ENCODE peak calls at places on chromosomes 2 and 18, in four cellular contexts. R is NCI-H774; Y is activated T-cell treated with anti-CD3 and anti-CD28 coated beads, Interleukin-2, amount 50 U/mL, for 72 hours; G is RWPE2. U is an unnamed sample.
A peak's percentile ranks its signal among the peaks of the same experiment; 100 is the strongest.

GRCh38 chr2:38546585-38546984 is 56.1 kb downstream of the HNRNPLL start:
- DNase-seq in R (no peak), Y (no peak), G (no peak), U (no peak)

GRCh38 chr2:24520175-24520574 is 29.1 kb downstream of the NCOA1 start:
- DNase-seq in R (no peak), Y (no peak), G (no peak), U (no peak)

GRCh38 chr2:159613515-159614336 is 2.6 kb downstream of the BAZ2B start:
- DNase-seq in R (peak; percentile 49), Y (no peak), G (no peak), U (no peak)

GRCh38 chr2:58376592-58376991 is 135.5 kb upstream of the FANCL start:
- DNase-seq in R (no peak), Y (no peak), G (no peak), U (no peak)

GRCh38 chr18:78925193-78925540 is 54.5 kb upstream of the SALL3 start:
- DNase-seq in R (no peak), Y (no peak), G (no peak), U (no peak)

GRCh38 chr2:236970656-236971010 is 115.1 kb upstream of the COPS8 start:
- DNase-seq in R (no peak), Y (no peak), G (no peak), U (no peak)

GRCh38 chr2:12486205-12487118 is 230.3 kb upstream of the TRIB2 start:
- DNase-seq in R (no peak), Y (no peak), G (no peak), U (no peak)

GRCh38 chr18:46429130-46429529 is 227.9 kb downstream of the LOXHD1 start:
- DNase-seq in R (no peak), Y (no peak), G (no peak), U (no peak)

GRCh38 chr2:69777778-69778089 is 35.8 kb downstream of the ANXA4 start:
- DNase-seq in R (no peak), Y (no peak), G (no peak), U (no peak)

GRCh38 chr2:96118698-96119388 is 2.5 kb upstream of the ADRA2B start:
- DNase-seq in R (no peak), Y (no peak), G (peak; percentile 41), U (no peak)

GRCh38 chr2:196113061-196113974 is 44.7 kb upstream of the DNAH7 start:
- DNase-seq in R (no peak), Y (no peak), G (no peak), U (no peak)

GRCh38 chr18:37741012-37741586 is 175.5 kb upstream of the CELF4 start:
- DNase-seq in R (no peak), Y (no peak), G (no peak), U (no peak)

GRCh38 chr2:42238644-42239288 is 69.6 kb downstream of the EML4 start:
- DNase-seq in R (peak; percentile 9), Y (peak; percentile 47), G (no peak), U (peak; percentile 76)

GRCh38 chr2:163552758-163553157 is 183.1 kb downstream of the FIGN start:
- DNase-seq in R (no peak), Y (no peak), G (no peak), U (no peak)

GRCh38 chr2:68936462-68936861 is 16.2 kb downstream of the GKN2 start:
- DNase-seq in R (no peak), Y (no peak), G (peak; percentile 75), U (no peak)

GRCh38 chr2:122808286-122808969 is 1053.0 kb downstream of the TSN start:
- DNase-seq in R (no peak), Y (no peak), G (no peak), U (no peak)

GRCh38 chr2:167943368-167943767 is 304.0 kb downstream of the STK39 start:
- DNase-seq in R (no peak), Y (no peak), G (no peak), U (no peak)

GRCh38 chr2:158782616-158783015 is 12.5 kb upstream of the DAPL1 start:
- DNase-seq in R (no peak), Y (no peak), G (no peak), U (no peak)

GRCh38 chr2:25473131-25473530 is 131.4 kb upstream of the DNMT3A start:
- DNase-seq in R (no peak), Y (no peak), G (no peak), U (no peak)

GRCh38 chr2:950627-950992 is at the start of gene SNTG2:
- DNase-seq in R (no peak), Y (peak; percentile 75), G (no peak), U (no peak)

GRCh38 chr18:48802543-48803428 is 148.0 kb downstream of the SMAD7 start:
- DNase-seq in R (no peak), Y (no peak), G (peak; percentile 42), U (no peak)

GRCh38 chr2:240956161-240956934 is 42.1 kb upstream of the SNED1 start:
- DNase-seq in R (no peak), Y (no peak), G (no peak), U (no peak)

GRCh38 chr2:47559079-47559684 is 156.2 kb downstream of the MSH2 start:
- DNase-seq in R (no peak), Y (no peak), G (no peak), U (no peak)

GRCh38 chr2:35365859-35366258 is 989.7 kb upstream of the CRIM1 start:
- DNase-seq in R (no peak), Y (no peak), G (no peak), U (no peak)

GRCh38 chr2:18387479-18388206 is 172.8 kb downstream of the RDH14 start:
- DNase-seq in R (peak; percentile 48), Y (peak; percentile 55), G (no peak), U (peak; percentile 62)

U was measured in OCI-LY7.